ENCODE peak calls at places on chromosomes 13 and 19, in nine cellular contexts. One of them, this sample, is unnamed.

GRCh38 chr19:28966737-28967401 is 246.1 kb downstream of the UQCRFS1 start:
- DNase-seq in body of pancreas: no peak
- DNase-seq in suprapubic skin: no peak
- DNase-seq in H54: no peak
- DNase-seq in heart left ventricle: no peak
- DNase-seq in stomach: no peak
- DNase-seq in adrenal gland: no peak
- DNase-seq in GM12878: no peak
- DNase-seq in IMR-90: no peak
- DNase-seq in this sample: no peak

GRCh38 chr13:19239114-19239860 is 57.7 kb upstream of the TUBA3C start:
- DNase-seq in body of pancreas: no peak
- DNase-seq in suprapubic skin: no peak
- DNase-seq in H54: no peak
- DNase-seq in heart left ventricle: no peak
- DNase-seq in stomach: no peak
- DNase-seq in adrenal gland: no peak
- DNase-seq in GM12878: no peak
- DNase-seq in IMR-90: no peak
- DNase-seq in this sample: no peak

GRCh38 chr13:93169980-93170379 is 56.6 kb upstream of the GPC6 start:
- DNase-seq in body of pancreas: no peak
- DNase-seq in suprapubic skin: no peak
- DNase-seq in H54: peak
- DNase-seq in heart left ventricle: no peak
- DNase-seq in stomach: no peak
- DNase-seq in adrenal gland: peak
- DNase-seq in GM12878: no peak
- DNase-seq in IMR-90: peak
- DNase-seq in this sample: no peak

GRCh38 chr19:10061717-10062310 is 24.3 kb upstream of the SHFL start:
- DNase-seq in body of pancreas: no peak
- DNase-seq in suprapubic skin: no peak
- DNase-seq in H54: no peak
- DNase-seq in heart left ventricle: no peak
- DNase-seq in stomach: no peak
- DNase-seq in adrenal gland: no peak
- DNase-seq in GM12878: no peak
- DNase-seq in IMR-90: no peak
- DNase-seq in this sample: no peak

GRCh38 chr19:18852634-18853033 is 20.9 kb downstream of the UPF1 start:
- DNase-seq in body of pancreas: no peak
- DNase-seq in suprapubic skin: no peak
- DNase-seq in H54: no peak
- DNase-seq in heart left ventricle: no peak
- DNase-seq in stomach: no peak
- DNase-seq in adrenal gland: no peak
- DNase-seq in GM12878: no peak
- DNase-seq in IMR-90: no peak
- DNase-seq in this sample: no peak

GRCh38 chr19:48746738-48747575 is at the start of gene IZUMO1:
- DNase-seq in body of pancreas: peak
- DNase-seq in suprapubic skin: peak
- DNase-seq in H54: peak
- DNase-seq in heart left ventricle: peak
- DNase-seq in stomach: peak
- DNase-seq in adrenal gland: peak
- DNase-seq in GM12878: no peak
- DNase-seq in IMR-90: peak
- DNase-seq in this sample: peak

GRCh38 chr19:42403586-42403985 is 13.5 kb upstream of the CNFN start:
- DNase-seq in body of pancreas: no peak
- DNase-seq in suprapubic skin: no peak
- DNase-seq in H54: no peak
- DNase-seq in heart left ventricle: no peak
- DNase-seq in stomach: no peak
- DNase-seq in adrenal gland: no peak
- DNase-seq in GM12878: no peak
- DNase-seq in IMR-90: no peak
- DNase-seq in this sample: no peak

GRCh38 chr13:46593403-46593802 is 40.4 kb downstream of the LRCH1 start:
- DNase-seq in body of pancreas: no peak
- DNase-seq in suprapubic skin: no peak
- DNase-seq in H54: no peak
- DNase-seq in heart left ventricle: no peak
- DNase-seq in stomach: no peak
- DNase-seq in adrenal gland: no peak
- DNase-seq in GM12878: no peak
- DNase-seq in IMR-90: no peak
- DNase-seq in this sample: no peak

GRCh38 chr13:94656766-94657165 is 55.1 kb downstream of the GPR180 start:
- DNase-seq in body of pancreas: no peak
- DNase-seq in suprapubic skin: no peak
- DNase-seq in H54: peak
- DNase-seq in heart left ventricle: no peak
- DNase-seq in stomach: no peak
- DNase-seq in adrenal gland: no peak
- DNase-seq in GM12878: peak
- DNase-seq in IMR-90: peak
- DNase-seq in this sample: peak

GRCh38 chr13:90630716-90631115 is 716.8 kb upstream of the MIR17HG start:
- DNase-seq in body of pancreas: no peak
- DNase-seq in suprapubic skin: no peak
- DNase-seq in H54: no peak
- DNase-seq in heart left ventricle: no peak
- DNase-seq in stomach: no peak
- DNase-seq in adrenal gland: no peak
- DNase-seq in GM12878: no peak
- DNase-seq in IMR-90: no peak
- DNase-seq in this sample: no peak

GRCh38 chr19:3115411-3115810 is 20.4 kb upstream of the GNA15 start:
- DNase-seq in body of pancreas: no peak
- DNase-seq in suprapubic skin: no peak
- DNase-seq in H54: no peak
- DNase-seq in heart left ventricle: no peak
- DNase-seq in stomach: no peak
- DNase-seq in adrenal gland: no peak
- DNase-seq in GM12878: no peak
- DNase-seq in IMR-90: no peak
- DNase-seq in this sample: no peak

GRCh38 chr13:51785592-51786424 is 18.2 kb downstream of the DHRS12 start:
- DNase-seq in body of pancreas: peak
- DNase-seq in suprapubic skin: peak
- DNase-seq in H54: no peak
- DNase-seq in heart left ventricle: peak
- DNase-seq in stomach: peak
- DNase-seq in adrenal gland: no peak
- DNase-seq in GM12878: no peak
- DNase-seq in IMR-90: peak
- DNase-seq in this sample: peak

GRCh38 chr13:78830508-78830907 is 171.6 kb upstream of the OBI1 start:
- DNase-seq in body of pancreas: no peak
- DNase-seq in suprapubic skin: no peak
- DNase-seq in H54: no peak
- DNase-seq in heart left ventricle: no peak
- DNase-seq in stomach: no peak
- DNase-seq in adrenal gland: no peak
- DNase-seq in GM12878: no peak
- DNase-seq in IMR-90: no peak
- DNase-seq in this sample: no peak

GRCh38 chr19:35350591-35350990 is 2.9 kb downstream of the FFAR1 start:
- DNase-seq in body of pancreas: peak
- DNase-seq in suprapubic skin: peak
- DNase-seq in H54: no peak
- DNase-seq in heart left ventricle: no peak
- DNase-seq in stomach: no peak
- DNase-seq in adrenal gland: no peak
- DNase-seq in GM12878: no peak
- DNase-seq in IMR-90: no peak
- DNase-seq in this sample: no peak

GRCh38 chr13:97371486-97372109 is 62.4 kb upstream of the RAP2A start:
- DNase-seq in body of pancreas: no peak
- DNase-seq in suprapubic skin: no peak
- DNase-seq in H54: no peak
- DNase-seq in heart left ventricle: no peak
- DNase-seq in stomach: no peak
- DNase-seq in adrenal gland: no peak
- DNase-seq in GM12878: no peak
- DNase-seq in IMR-90: no peak
- DNase-seq in this sample: no peak

DNA sequence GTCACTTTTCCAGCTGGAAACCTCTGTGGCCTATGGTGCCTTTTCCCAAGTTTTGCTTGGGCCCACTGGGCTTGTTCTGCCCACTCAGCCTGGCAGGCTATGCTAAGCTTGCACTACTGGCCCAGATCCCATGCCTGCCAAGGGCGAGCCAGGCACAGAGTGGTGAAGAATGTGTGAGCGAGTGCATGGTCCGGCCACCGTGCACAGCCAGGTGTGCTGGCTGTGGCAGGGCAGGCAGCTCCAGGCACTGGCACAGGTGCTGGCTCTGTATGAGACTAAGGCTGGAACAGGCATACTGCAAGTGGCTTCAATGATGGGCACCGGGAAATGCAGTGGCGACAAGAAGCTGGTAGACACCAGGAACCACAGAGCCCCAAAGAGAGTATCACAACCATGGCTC is 50.1 kb upstream of the MAB21L1 start:
- DNase-seq in body of pancreas: no peak
- DNase-seq in suprapubic skin: no peak
- DNase-seq in H54: no peak
- DNase-seq in heart left ventricle: no peak
- DNase-seq in stomach: no peak
- DNase-seq in adrenal gland: no peak
- DNase-seq in GM12878: no peak
- DNase-seq in IMR-90: no peak
- DNase-seq in this sample: no peak
- TF ChIP-seq POLR2A in body of pancreas: no peak
- TF ChIP-seq POLR2A in suprapubic skin: no peak
- TF ChIP-seq POLR2A in H54: no peak
- TF ChIP-seq POLR2A in heart left ventricle: no peak
- TF ChIP-seq POLR2A in stomach: no peak
- TF ChIP-seq POLR2A in adrenal gland: no peak
- TF ChIP-seq POLR2A in GM12878: no peak
- TF ChIP-seq POLR2A in IMR-90: no peak
- TF ChIP-seq POLR2A in this sample: no peak

DNA sequence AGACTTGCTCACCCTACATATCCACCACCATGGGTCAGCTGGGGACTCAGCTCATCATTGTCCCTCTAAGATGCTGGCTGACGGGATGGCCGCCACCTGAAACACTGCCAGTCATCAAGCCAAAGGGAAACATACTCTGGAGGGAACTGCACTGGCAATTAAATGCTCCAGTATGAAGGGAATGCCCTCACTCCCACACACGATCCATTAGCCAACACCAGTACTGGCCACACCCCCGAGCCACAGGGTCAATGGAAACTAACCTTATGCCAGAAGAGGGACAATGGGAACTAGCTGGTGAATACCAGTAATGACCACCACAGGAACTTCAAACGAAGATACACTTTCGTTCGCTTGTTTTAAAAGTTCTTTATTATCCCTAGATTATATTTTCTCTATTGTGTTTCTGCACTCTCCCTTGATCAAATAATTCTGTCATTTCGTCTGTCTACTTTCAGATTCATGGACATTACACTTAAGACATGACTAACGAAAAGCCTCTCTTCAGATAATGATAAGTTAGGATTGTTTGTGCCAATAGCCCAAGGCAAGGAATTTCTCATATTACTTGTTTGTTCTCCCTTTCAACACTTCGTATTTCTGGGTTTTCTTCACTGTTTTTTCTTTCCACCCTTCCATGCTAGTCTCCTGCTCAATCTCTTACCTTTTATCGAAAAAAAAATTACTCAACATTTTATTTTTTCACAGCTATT is 1.7 kb upstream of the ZNF507 start:
- DNase-seq in body of pancreas: no peak
- DNase-seq in suprapubic skin: no peak
- DNase-seq in H54: no peak
- DNase-seq in heart left ventricle: no peak
- DNase-seq in stomach: no peak
- DNase-seq in adrenal gland: no peak
- DNase-seq in GM12878: no peak
- DNase-seq in IMR-90: no peak
- DNase-seq in this sample: no peak
- TF ChIP-seq POLR2A in body of pancreas: no peak
- TF ChIP-seq POLR2A in suprapubic skin: no peak
- TF ChIP-seq POLR2A in H54: no peak
- TF ChIP-seq POLR2A in heart left ventricle: no peak
- TF ChIP-seq POLR2A in stomach: no peak
- TF ChIP-seq POLR2A in adrenal gland: no peak
- TF ChIP-seq POLR2A in GM12878: no peak
- TF ChIP-seq POLR2A in IMR-90: no peak
- TF ChIP-seq POLR2A in this sample: no peak

DNA sequence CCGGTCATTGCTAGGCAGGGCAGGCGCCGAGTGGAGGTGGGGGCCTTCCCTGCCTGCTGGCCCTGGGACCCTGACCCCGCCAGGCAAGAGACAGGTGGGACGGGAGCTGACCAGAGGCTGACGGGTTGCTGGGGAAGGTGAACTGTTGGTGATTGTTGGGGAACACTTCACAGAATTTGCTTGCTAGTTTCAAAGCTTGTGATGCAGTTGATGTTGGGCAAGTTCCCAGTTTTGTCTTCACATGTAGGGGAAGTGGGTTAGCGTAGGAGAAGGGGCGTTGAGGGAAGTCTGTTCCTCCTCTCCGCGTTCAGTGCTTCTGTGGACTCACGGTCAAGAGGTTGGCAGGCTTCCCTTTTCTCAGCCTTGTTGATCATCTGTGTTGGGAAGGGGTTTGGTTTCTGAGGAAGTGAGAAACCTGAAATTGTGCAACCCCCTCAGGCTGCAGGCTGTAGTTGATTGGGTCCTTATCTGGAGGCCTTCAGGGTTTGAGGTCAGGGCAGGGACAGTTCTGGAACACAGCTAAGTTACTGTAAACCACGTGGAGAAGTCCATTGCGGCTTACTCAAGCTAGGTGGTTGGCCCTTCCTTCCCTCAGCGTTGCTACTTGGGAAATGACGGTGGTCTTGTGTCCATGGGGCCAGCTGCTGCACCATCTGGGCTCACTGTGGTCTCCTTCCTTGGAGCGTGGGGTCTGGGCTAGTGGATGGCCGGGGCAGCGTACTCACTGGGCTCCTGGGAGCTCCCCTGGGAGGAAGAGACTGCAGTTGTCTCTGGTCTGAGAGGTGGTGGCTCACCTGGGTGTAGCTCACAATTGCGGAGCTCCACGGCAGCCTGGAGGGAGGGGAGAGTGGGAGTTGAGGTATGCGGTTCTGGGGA is 7.5 kb downstream of the RPS9 start:
- DNase-seq in body of pancreas: peak
- DNase-seq in suprapubic skin: peak
- DNase-seq in H54: no peak
- DNase-seq in heart left ventricle: peak
- DNase-seq in stomach: peak
- DNase-seq in adrenal gland: peak
- DNase-seq in GM12878: peak
- DNase-seq in IMR-90: peak
- DNase-seq in this sample: peak
- TF ChIP-seq POLR2A in body of pancreas: peak
- TF ChIP-seq POLR2A in suprapubic skin: peak
- TF ChIP-seq POLR2A in H54: no peak
- TF ChIP-seq POLR2A in heart left ventricle: no peak
- TF ChIP-seq POLR2A in stomach: no peak
- TF ChIP-seq POLR2A in adrenal gland: peak
- TF ChIP-seq POLR2A in GM12878: peak
- TF ChIP-seq POLR2A in IMR-90: peak
- TF ChIP-seq POLR2A in this sample: peak

GRCh38 chr13:30388401-30389283 is 33.7 kb upstream of the UBE2L5 start:
- DNase-seq in body of pancreas: no peak
- DNase-seq in suprapubic skin: no peak
- DNase-seq in H54: no peak
- DNase-seq in heart left ventricle: no peak
- DNase-seq in stomach: no peak
- DNase-seq in adrenal gland: no peak
- DNase-seq in GM12878: no peak
- DNase-seq in IMR-90: peak
- DNase-seq in this sample: no peak
- TF ChIP-seq POLR2A in body of pancreas: no peak
- TF ChIP-seq POLR2A in suprapubic skin: no peak
- TF ChIP-seq POLR2A in H54: no peak
- TF ChIP-seq POLR2A in heart left ventricle: no peak
- TF ChIP-seq POLR2A in stomach: no peak
- TF ChIP-seq POLR2A in adrenal gland: no peak
- TF ChIP-seq POLR2A in GM12878: no peak
- TF ChIP-seq POLR2A in IMR-90: peak
- TF ChIP-seq POLR2A in this sample: no peak